ENCODE peak calls at places on chromosomes 1 and 21, in six cellular contexts. One of them, this sample, is unnamed.

GRCh38 chr1:50418600-50419109 is 4.6 kb downstream of the DMRTA2 start:
- DNase-seq in kidney epithelial cell: no peak
- DNase-seq in CD4-positive, CD25-positive, alpha-beta regulatory T cell: no peak
- DNase-seq in mammary epithelial cell: no peak
- DNase-seq in CD8-positive, alpha-beta T cell: no peak
- DNase-seq in mesenchymal stem cell: no peak
- DNase-seq in this sample: peak; percentile 83

GRCh38 chr1:186089938-186090337 is 285.1 kb downstream of the TPR start:
- DNase-seq in kidney epithelial cell: no peak
- DNase-seq in CD4-positive, CD25-positive, alpha-beta regulatory T cell: no peak
- DNase-seq in mammary epithelial cell: no peak
- DNase-seq in CD8-positive, alpha-beta T cell: no peak
- DNase-seq in mesenchymal stem cell: no peak
- DNase-seq in this sample: no peak

GRCh38 chr21:43343095-43343991 is 83.6 kb downstream of the SIK1 start:
- DNase-seq in kidney epithelial cell: no peak
- DNase-seq in CD4-positive, CD25-positive, alpha-beta regulatory T cell: no peak
- DNase-seq in mammary epithelial cell: no peak
- DNase-seq in CD8-positive, alpha-beta T cell: no peak
- DNase-seq in mesenchymal stem cell: no peak
- DNase-seq in this sample: no peak

GRCh38 chr1:98333936-98334335 is 327.6 kb upstream of the SNX7 start:
- DNase-seq in kidney epithelial cell: no peak
- DNase-seq in CD4-positive, CD25-positive, alpha-beta regulatory T cell: no peak
- DNase-seq in mammary epithelial cell: no peak
- DNase-seq in CD8-positive, alpha-beta T cell: no peak
- DNase-seq in mesenchymal stem cell: no peak
- DNase-seq in this sample: no peak

GRCh38 chr1:12604114-12604874 is 13.7 kb downstream of the DHRS3 start:
- DNase-seq in kidney epithelial cell: peak; percentile 94
- DNase-seq in CD4-positive, CD25-positive, alpha-beta regulatory T cell: peak; percentile 86
- DNase-seq in mammary epithelial cell: peak; percentile 96
- DNase-seq in CD8-positive, alpha-beta T cell: peak; percentile 54
- DNase-seq in mesenchymal stem cell: peak; percentile 97
- DNase-seq in this sample: peak; percentile 46

GRCh38 chr1:224300346-224300745 is 29.6 kb downstream of the NVL start:
- DNase-seq in kidney epithelial cell: peak; percentile 68
- DNase-seq in CD4-positive, CD25-positive, alpha-beta regulatory T cell: no peak
- DNase-seq in mammary epithelial cell: peak; percentile 82
- DNase-seq in CD8-positive, alpha-beta T cell: no peak
- DNase-seq in mesenchymal stem cell: peak; percentile 77
- DNase-seq in this sample: no peak

GRCh38 chr1:2856076-2856390 is 54.5 kb upstream of the TTC34 start:
- DNase-seq in kidney epithelial cell: no peak
- DNase-seq in CD4-positive, CD25-positive, alpha-beta regulatory T cell: no peak
- DNase-seq in mammary epithelial cell: no peak
- DNase-seq in CD8-positive, alpha-beta T cell: no peak
- DNase-seq in mesenchymal stem cell: no peak
- DNase-seq in this sample: no peak

GRCh38 chr1:232110281-232111090 is 483.9 kb downstream of the DISC1 start:
- DNase-seq in kidney epithelial cell: no peak
- DNase-seq in CD4-positive, CD25-positive, alpha-beta regulatory T cell: no peak
- DNase-seq in mammary epithelial cell: no peak
- DNase-seq in CD8-positive, alpha-beta T cell: no peak
- DNase-seq in mesenchymal stem cell: peak; percentile 40
- DNase-seq in this sample: peak; percentile 57

GRCh38 chr1:16677552-16678423 is 11.0 kb upstream of the RNU1-3 start:
- DNase-seq in kidney epithelial cell: no peak
- DNase-seq in CD4-positive, CD25-positive, alpha-beta regulatory T cell: peak; percentile 16
- DNase-seq in mammary epithelial cell: peak; percentile 62
- DNase-seq in CD8-positive, alpha-beta T cell: no peak
- DNase-seq in mesenchymal stem cell: peak; percentile 59
- DNase-seq in this sample: peak; percentile 82

DNA sequence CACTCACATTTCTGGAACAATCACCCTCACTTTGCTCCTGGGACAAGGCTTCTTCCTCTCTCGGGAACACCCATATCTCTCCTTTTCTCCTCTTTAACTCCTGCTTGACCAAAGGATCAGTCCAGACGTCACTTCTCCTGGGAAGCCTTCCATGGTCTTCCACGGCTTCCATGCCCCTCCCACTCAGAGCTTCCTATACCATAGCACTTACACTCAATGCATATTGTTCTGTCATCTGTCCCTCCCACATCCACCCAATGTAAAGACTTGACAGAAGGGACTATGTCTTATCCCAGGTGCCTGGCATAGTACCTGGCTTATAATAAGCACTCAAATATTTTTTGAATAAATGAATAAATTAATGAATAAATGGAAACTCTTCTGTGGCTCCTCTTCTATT is 28.2 kb downstream of the CD34 start:
- DNase-seq in kidney epithelial cell: no peak
- DNase-seq in CD4-positive, CD25-positive, alpha-beta regulatory T cell: no peak
- DNase-seq in mammary epithelial cell: no peak
- DNase-seq in CD8-positive, alpha-beta T cell: no peak
- DNase-seq in mesenchymal stem cell: no peak
- DNase-seq in this sample: no peak
- H3K4me3 ChIP-seq in kidney epithelial cell: no peak overlapping the region
- H3K4me3 ChIP-seq in CD4-positive, CD25-positive, alpha-beta regulatory T cell: peak overlapping the region; percentile 92
- H3K4me3 ChIP-seq in mammary epithelial cell: no peak overlapping the region
- H3K4me3 ChIP-seq in CD8-positive, alpha-beta T cell: no peak overlapping the region
- H3K4me3 ChIP-seq in mesenchymal stem cell: no peak overlapping the region
- H3K4me3 ChIP-seq in this sample: no peak overlapping the region

DNA sequence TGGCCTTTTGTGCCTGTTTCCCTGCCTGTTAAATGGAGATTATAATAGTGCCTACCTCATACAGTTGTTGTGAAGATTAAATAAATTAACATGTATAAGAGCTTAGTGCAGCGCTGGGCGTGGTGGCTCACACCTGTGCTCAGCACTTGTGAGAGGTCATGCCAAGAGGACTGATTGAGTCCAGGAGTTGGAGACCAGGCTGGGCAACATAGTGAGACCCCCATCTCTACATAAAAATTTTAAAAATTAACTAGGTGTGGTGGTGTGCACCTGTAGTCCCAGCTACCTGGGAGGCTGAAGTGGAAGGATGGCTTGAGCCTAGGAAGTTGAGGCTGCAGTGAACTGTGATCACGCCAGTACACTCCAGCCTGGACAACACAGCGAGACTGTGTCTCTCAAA is 12.1 kb downstream of the CAMK2N1 start:
- DNase-seq in kidney epithelial cell: no peak
- DNase-seq in CD4-positive, CD25-positive, alpha-beta regulatory T cell: no peak
- DNase-seq in mammary epithelial cell: no peak
- DNase-seq in CD8-positive, alpha-beta T cell: no peak
- DNase-seq in mesenchymal stem cell: no peak
- DNase-seq in this sample: no peak
- H3K27me3 ChIP-seq in kidney epithelial cell: no peaks in the 10 kb centered on the region
- H3K27me3 ChIP-seq in CD4-positive, CD25-positive, alpha-beta regulatory T cell: peaks cover 9% of the 10 kb centered on the region
- H3K27me3 ChIP-seq in mammary epithelial cell: no peaks in the 10 kb centered on the region
- H3K27me3 ChIP-seq in CD8-positive, alpha-beta T cell: peaks cover 24% of the 10 kb centered on the region
- H3K27me3 ChIP-seq in mesenchymal stem cell: no peaks in the 10 kb centered on the region
- H3K27me3 ChIP-seq in this sample: peaks cover 24% of the 10 kb centered on the region

GRCh38 chr21:41952568-41953248 is 1.1 kb downstream of the C2CD2 start:
- DNase-seq in kidney epithelial cell: no peak
- DNase-seq in CD4-positive, CD25-positive, alpha-beta regulatory T cell: no peak
- DNase-seq in mammary epithelial cell: peak; percentile 24
- DNase-seq in CD8-positive, alpha-beta T cell: no peak
- DNase-seq in mesenchymal stem cell: peak; percentile 23
- DNase-seq in this sample: peak; percentile 77

GRCh38 chr21:41953831-41954653 is at the start of gene C2CD2:
- DNase-seq in kidney epithelial cell: no peak
- DNase-seq in CD4-positive, CD25-positive, alpha-beta regulatory T cell: peak; percentile 23
- DNase-seq in mammary epithelial cell: peak; percentile 50
- DNase-seq in CD8-positive, alpha-beta T cell: no peak
- DNase-seq in mesenchymal stem cell: peak; percentile 85
- DNase-seq in this sample: peak; percentile 98

GRCh38 chr21:41953249-41953830 is 478 bp downstream of the C2CD2 start:
- DNase-seq in kidney epithelial cell: no peak
- DNase-seq in CD4-positive, CD25-positive, alpha-beta regulatory T cell: no peak
- DNase-seq in mammary epithelial cell: peak; percentile 31
- DNase-seq in CD8-positive, alpha-beta T cell: no peak
- DNase-seq in mesenchymal stem cell: peak; percentile 26
- DNase-seq in this sample: peak; percentile 77

GRCh38 chr21:41950941-41951408 is 2.8 kb downstream of the C2CD2 start:
- DNase-seq in kidney epithelial cell: no peak
- DNase-seq in CD4-positive, CD25-positive, alpha-beta regulatory T cell: no peak
- DNase-seq in mammary epithelial cell: no peak
- DNase-seq in CD8-positive, alpha-beta T cell: no peak
- DNase-seq in mesenchymal stem cell: no peak
- DNase-seq in this sample: peak; percentile 70

GRCh38 chr21:41951876-41952567 is 1.8 kb downstream of the C2CD2 start:
- DNase-seq in kidney epithelial cell: no peak
- DNase-seq in CD4-positive, CD25-positive, alpha-beta regulatory T cell: no peak
- DNase-seq in mammary epithelial cell: no peak
- DNase-seq in CD8-positive, alpha-beta T cell: no peak
- DNase-seq in mesenchymal stem cell: no peak
- DNase-seq in this sample: peak; percentile 59
- H3K4me3 ChIP-seq in kidney epithelial cell: no peak overlapping the region
- H3K4me3 ChIP-seq in CD4-positive, CD25-positive, alpha-beta regulatory T cell: no peak overlapping the region
- H3K4me3 ChIP-seq in mammary epithelial cell: no peak overlapping the region
- H3K4me3 ChIP-seq in CD8-positive, alpha-beta T cell: no peak overlapping the region
- H3K4me3 ChIP-seq in mesenchymal stem cell: no peak overlapping the region
- H3K4me3 ChIP-seq in this sample: no peak overlapping the region

DNA sequence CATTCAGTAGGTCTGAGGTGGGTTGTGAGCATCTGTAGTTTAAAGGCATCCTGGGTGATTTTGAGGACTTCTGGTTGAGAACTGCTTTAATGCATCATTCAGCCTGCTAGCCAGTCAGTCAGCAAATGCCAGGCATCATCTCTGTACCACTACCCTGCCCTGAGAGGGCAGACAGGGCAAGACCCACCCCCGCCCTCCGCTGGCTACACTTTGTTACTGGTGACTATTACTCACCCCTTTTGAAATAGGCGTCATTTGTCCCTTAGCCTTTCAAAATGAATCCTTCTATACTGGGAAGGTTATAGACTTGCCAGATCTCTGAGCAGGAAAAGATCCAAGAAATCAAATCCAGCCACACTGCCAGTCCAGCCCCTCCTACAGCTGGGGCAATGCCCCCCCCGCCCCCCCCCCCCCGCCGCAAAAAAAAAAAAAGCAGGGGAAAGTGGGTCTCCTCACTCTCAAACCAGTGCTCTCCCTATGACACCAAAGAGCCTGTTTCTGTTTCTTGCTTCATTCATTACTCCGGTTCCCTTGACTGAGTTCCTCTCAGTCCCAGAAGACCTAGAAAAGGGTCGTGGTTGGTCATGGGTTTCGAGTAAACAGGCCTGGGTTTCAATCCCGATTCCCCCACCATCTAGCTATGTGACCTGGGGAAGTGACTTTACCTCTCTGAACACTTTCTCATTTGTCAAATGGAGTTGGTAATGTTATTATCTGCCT is 4.4 kb downstream of the SELENON start:
- DNase-seq in kidney epithelial cell: no peak
- DNase-seq in CD4-positive, CD25-positive, alpha-beta regulatory T cell: no peak
- DNase-seq in mammary epithelial cell: no peak
- DNase-seq in CD8-positive, alpha-beta T cell: no peak
- DNase-seq in mesenchymal stem cell: no peak
- DNase-seq in this sample: peak; percentile 74
- H3K27me3 ChIP-seq in kidney epithelial cell: no peaks in the 10 kb centered on the region
- H3K27me3 ChIP-seq in CD4-positive, CD25-positive, alpha-beta regulatory T cell: no peaks in the 10 kb centered on the region
- H3K27me3 ChIP-seq in mammary epithelial cell: no peaks in the 10 kb centered on the region
- H3K27me3 ChIP-seq in CD8-positive, alpha-beta T cell: no peaks in the 10 kb centered on the region
- H3K27me3 ChIP-seq in mesenchymal stem cell: no peaks in the 10 kb centered on the region
- H3K27me3 ChIP-seq in this sample: peaks cover under 1% of the 10 kb centered on the region

GRCh38 chr1:77188770-77189169 is 30.5 kb downstream of the PIGK start:
- DNase-seq in kidney epithelial cell: no peak
- DNase-seq in CD4-positive, CD25-positive, alpha-beta regulatory T cell: peak; percentile 54
- DNase-seq in mammary epithelial cell: no peak
- DNase-seq in CD8-positive, alpha-beta T cell: no peak
- DNase-seq in mesenchymal stem cell: no peak
- DNase-seq in this sample: no peak

GRCh38 chr1:77197351-77197750 is 21.9 kb downstream of the PIGK start:
- DNase-seq in kidney epithelial cell: no peak
- DNase-seq in CD4-positive, CD25-positive, alpha-beta regulatory T cell: no peak
- DNase-seq in mammary epithelial cell: no peak
- DNase-seq in CD8-positive, alpha-beta T cell: no peak
- DNase-seq in mesenchymal stem cell: no peak
- DNase-seq in this sample: no peak

GRCh38 chr1:77193951-77194350 is 25.3 kb downstream of the PIGK start:
- DNase-seq in kidney epithelial cell: no peak
- DNase-seq in CD4-positive, CD25-positive, alpha-beta regulatory T cell: no peak
- DNase-seq in mammary epithelial cell: peak; percentile 35
- DNase-seq in CD8-positive, alpha-beta T cell: no peak
- DNase-seq in mesenchymal stem cell: no peak
- DNase-seq in this sample: no peak
- H3K4me3 ChIP-seq in kidney epithelial cell: no peak overlapping the region
- H3K4me3 ChIP-seq in CD4-positive, CD25-positive, alpha-beta regulatory T cell: no peak overlapping the region
- H3K4me3 ChIP-seq in mammary epithelial cell: no peak overlapping the region
- H3K4me3 ChIP-seq in CD8-positive, alpha-beta T cell: no peak overlapping the region
- H3K4me3 ChIP-seq in mesenchymal stem cell: no peak overlapping the region
- H3K4me3 ChIP-seq in this sample: no peak overlapping the region